ENCODE peak calls at places on chromosomes 12 and 14, in seven cellular contexts. U, W, Z, H, X, T and C are unnamed samples.

GRCh38 chr12:65561798-65562382 is 262.4 kb upstream of the HMGA2 start:
- DNase-seq in X (no peak), T (no peak), W (no peak), Z (no peak), U (no peak), H (no peak), C (peak)

GRCh38 chr12:90229771-90230170 is 521.1 kb upstream of the ATP2B1 start:
- DNase-seq in H (no peak), T (no peak), Z (no peak), U (no peak), X (no peak), W (no peak), C (no peak)

GRCh38 chr14:63295991-63296630 is 22.6 kb downstream of the GPHB5 start:
- DNase-seq in X (no peak), T (no peak), W (no peak), U (no peak), H (no peak), Z (no peak), C (no peak)

GRCh38 chr12:74031045-74031444 is 506.6 kb upstream of the ATXN7L3B start:
- DNase-seq in W (no peak), T (no peak), X (no peak), Z (no peak), U (no peak), H (no peak), C (no peak)

GRCh38 chr12:90111646-90112565 is 403.3 kb upstream of the ATP2B1 start:
- DNase-seq in W (no peak), U (no peak), T (no peak), Z (no peak), H (no peak), X (no peak), C (no peak)

GRCh38 chr12:98698603-98699463 is 53.7 kb downstream of the APAF1 start:
- DNase-seq in W (peak), T (no peak), X (peak), H (peak), Z (peak), U (no peak), C (peak)

GRCh38 chr12:2387051-2387834 is 334.5 kb downstream of the CACNA1C start:
- DNase-seq in W (no peak), X (no peak), H (no peak), U (no peak), T (no peak), Z (no peak), C (no peak)

GRCh38 chr14:90387201-90387600 is 9.6 kb upstream of the CALM1 start:
- DNase-seq in X (no peak), T (no peak), U (no peak), H (no peak), Z (no peak), W (no peak), C (no peak)

GRCh38 chr12:104957388-104958008 is 592 bp downstream of the SLC41A2 start:
- DNase-seq in W (peak), X (no peak), U (no peak), H (peak), Z (peak), T (no peak), C (peak)

GRCh38 chr12:124737040-124737419 is 126.6 kb downstream of the SCARB1 start:
- DNase-seq in Z (no peak), T (no peak), X (no peak), W (no peak), U (no peak), H (no peak), C (no peak)

GRCh38 chr14:38762436-38762835 is 340.6 kb downstream of the SEC23A start:
- DNase-seq in T (no peak), X (no peak), Z (no peak), W (no peak), U (no peak), H (no peak), C (no peak)

GRCh38 chr12:2737656-2738241 is 57.0 kb upstream of the FKBP4 start:
- DNase-seq in Z (no peak), T (no peak), X (no peak), W (no peak), H (no peak), U (no peak), C (no peak)

GRCh38 chr12:54360717-54361456 is 3.4 kb downstream of the GPR84 start:
- DNase-seq in T (no peak), H (peak), Z (peak), X (peak), W (peak), U (peak), C (peak)

GRCh38 chr12:54357802-54358619 is 6.3 kb downstream of the GPR84 start:
- DNase-seq in H (no peak), U (no peak), T (no peak), W (peak), X (no peak), Z (no peak), C (no peak)

GRCh38 chr12:54359762-54360351 is 4.4 kb downstream of the GPR84 start:
- DNase-seq in Z (no peak), W (no peak), H (no peak), T (no peak), U (no peak), X (no peak), C (no peak)

GRCh38 chr12:54358620-54358944 is 5.7 kb downstream of the GPR84 start:
- DNase-seq in Z (no peak), T (no peak), H (no peak), X (no peak), U (no peak), W (no peak), C (no peak)

GRCh38 chr12:54358945-54359761 is 5.1 kb downstream of the GPR84 start:
- DNase-seq in Z (peak), X (peak), U (peak), H (peak), T (peak), W (peak), C (peak)
- TF ChIP-seq CTCF in Z (no peak), X (no peak), U (no peak), H (no peak), T (no peak), W (no peak), C (no peak)

DNA sequence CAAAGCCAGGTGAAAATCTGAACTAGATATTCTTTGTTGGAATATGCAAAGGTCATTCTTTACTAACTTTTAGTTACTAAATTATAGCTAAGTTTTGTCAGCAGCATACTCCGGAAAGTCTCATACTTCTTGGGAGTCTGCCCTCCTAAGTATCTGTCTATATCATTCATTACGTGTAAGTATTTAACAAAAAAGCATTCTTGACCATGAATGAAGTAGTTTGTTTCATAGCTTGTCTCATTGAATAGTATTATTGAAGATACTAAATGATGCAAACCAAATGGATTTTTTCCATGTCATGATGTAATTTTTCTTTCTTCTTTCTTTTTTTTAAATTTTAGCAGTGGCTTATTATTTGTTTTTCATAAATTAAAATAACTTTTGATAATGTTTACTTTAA is 9.8 kb upstream of the SPX start:
- DNase-seq in X (no peak), W (no peak), U (no peak), T (no peak), Z (no peak), H (no peak), C (no peak)
- TF ChIP-seq CTCF in X (no peak), W (no peak), U (no peak), T (no peak), Z (no peak), H (no peak), C (no peak)

DNA sequence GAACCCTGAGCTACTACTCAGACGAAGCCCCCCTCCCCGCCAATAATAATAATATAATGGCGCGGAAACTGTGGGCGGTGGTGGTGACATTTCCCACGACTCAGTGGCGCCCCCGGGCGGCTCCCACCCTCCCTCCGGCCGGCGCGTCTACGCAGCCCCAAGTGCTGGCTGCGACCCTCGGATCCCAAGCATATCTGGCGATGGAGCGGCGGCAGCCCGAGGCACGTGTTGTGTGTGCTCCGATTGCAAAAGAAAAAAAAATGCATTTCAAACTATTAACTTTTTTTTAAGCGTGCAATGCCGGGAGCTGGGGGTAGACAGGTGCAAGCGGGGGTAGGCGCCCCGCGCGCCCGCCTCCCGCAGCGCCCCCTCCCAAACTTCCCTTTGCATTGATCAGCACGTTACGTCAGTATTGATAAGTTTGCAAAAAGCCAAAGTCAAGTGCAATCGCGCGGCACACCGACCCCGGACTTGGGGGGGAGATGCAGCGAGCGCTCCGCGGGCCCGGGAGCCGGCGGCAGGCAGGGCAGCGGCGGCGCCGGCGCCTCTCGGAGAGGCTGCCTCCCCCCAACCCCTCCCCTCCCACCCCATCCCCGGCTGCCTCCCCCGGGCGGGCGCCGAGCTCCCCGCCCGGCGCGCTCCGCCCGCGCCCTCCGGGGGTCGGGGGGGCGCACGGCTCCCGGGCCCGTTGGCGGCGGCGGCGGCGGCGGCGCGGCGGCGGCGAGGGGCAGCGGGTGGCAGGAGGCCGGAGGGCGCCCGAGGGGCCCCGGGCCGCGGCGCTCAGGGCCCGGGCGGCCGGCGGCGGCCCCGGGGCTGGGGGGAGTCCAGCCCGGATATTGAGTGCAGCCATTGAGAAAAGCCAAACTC is 113.1 kb upstream of the MYL2 start:
- DNase-seq in U (no peak), W (no peak), Z (no peak), T (no peak), X (no peak), H (peak), C (no peak)
- TF ChIP-seq CTCF in U (no peak), W (no peak), Z (peak), T (no peak), X (peak), H (peak), C (peak)

DNA sequence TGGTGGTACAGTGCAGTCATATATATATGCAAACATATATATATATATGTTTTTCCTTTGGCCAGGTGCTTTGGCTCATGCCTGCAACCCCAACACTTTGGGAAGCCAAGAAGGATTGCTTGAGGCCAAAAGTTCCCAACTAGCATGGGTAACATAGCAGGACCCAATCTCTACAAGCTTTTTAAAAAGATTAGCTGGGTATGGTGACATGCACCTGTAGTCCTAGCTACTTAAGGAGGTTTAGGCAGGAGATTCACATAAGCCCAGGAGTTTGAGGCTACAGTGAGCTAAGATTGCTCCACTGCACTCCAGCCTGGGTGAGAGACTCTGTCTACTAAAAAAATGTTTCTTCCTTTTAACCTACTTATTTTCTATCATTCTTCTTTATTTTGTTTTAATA is 10.2 kb downstream of the PZP start:
- DNase-seq in W (no peak), U (no peak), X (no peak), H (no peak), Z (no peak), T (no peak), C (no peak)
- TF ChIP-seq CTCF in W (no peak), U (no peak), X (no peak), H (no peak), Z (no peak), T (no peak), C (no peak)

GRCh38 chr12:122865268-122866231 is 30.3 kb downstream of the HIP1R start:
- DNase-seq in U (peak), W (no peak), H (peak), T (no peak), X (peak), Z (peak), C (no peak)
- TF ChIP-seq CTCF in U (peak), W (peak), H (peak), T (peak), X (peak), Z (peak), C (peak)

DNA sequence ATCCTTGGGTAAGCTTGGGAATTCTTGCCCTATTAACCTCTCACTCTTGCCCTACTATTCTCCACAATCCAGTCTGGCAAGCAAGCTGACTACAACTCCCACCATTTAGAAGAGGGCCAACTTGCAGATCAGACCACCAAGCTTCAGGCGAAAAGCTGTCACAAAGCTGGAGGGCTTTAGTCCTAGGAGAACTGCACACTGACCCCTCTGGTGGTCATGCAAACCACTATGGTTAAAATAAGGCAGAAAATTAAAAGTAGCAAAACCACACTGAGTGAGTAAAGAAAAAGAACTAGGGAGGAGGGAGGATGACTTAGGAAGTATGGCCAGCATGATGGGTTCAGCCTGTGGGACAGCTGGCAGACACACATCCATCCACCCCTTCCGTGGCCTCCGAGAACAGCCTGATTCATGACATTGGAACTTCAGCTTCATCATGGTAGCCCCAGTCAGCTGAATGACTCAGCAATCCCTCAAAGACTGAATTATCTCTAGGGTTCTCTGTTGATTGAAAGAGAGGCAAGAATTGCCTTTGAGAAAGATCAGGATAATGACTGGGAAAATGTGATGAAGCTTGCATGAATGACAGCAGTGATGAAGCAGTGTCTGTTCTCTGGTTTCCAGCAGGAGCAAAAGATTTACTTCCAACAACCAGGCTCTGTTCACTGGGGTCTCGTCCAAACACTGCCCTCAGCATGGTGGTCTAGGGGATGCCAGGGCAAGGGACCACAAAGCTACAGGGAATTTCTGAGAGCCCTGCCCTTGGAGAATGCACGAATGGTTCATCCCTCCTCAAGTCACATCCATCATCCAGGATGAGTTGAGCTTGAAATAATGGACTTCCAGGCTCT is 24.4 kb downstream of the PITPNM2 start:
- DNase-seq in T (no peak), W (no peak), Z (peak), H (no peak), U (no peak), X (peak), C (peak)
- TF ChIP-seq CTCF in T (no peak), W (no peak), Z (no peak), H (peak), U (no peak), X (peak), C (no peak)

GRCh38 chr12:118682656-118683055 is 298.7 kb upstream of the SRRM4 start:
- DNase-seq in U (no peak), Z (no peak), X (no peak), T (no peak), H (no peak), W (no peak), C (no peak)
- TF ChIP-seq CTCF in U (no peak), Z (no peak), X (no peak), T (no peak), H (no peak), W (no peak), C (no peak)

GRCh38 chr12:121186826-121187225 is 23.1 kb upstream of the P2RX4 start:
- DNase-seq in W (no peak), U (no peak), Z (no peak), X (no peak), H (no peak), T (no peak), C (no peak)

GRCh38 chr12:121184984-121185894 is 24.7 kb upstream of the P2RX4 start:
- DNase-seq in H (no peak), T (no peak), W (no peak), U (no peak), Z (no peak), X (no peak), C (no peak)

GRCh38 chr12:121187501-121187900 is 22.4 kb upstream of the P2RX4 start:
- DNase-seq in W (no peak), H (no peak), X (no peak), U (no peak), Z (no peak), T (no peak), C (no peak)

GRCh38 chr12:121182222-121182896 is 27.6 kb upstream of the P2RX4 start:
- DNase-seq in X (no peak), T (no peak), U (no peak), W (no peak), Z (no peak), H (no peak), C (no peak)

DNA sequence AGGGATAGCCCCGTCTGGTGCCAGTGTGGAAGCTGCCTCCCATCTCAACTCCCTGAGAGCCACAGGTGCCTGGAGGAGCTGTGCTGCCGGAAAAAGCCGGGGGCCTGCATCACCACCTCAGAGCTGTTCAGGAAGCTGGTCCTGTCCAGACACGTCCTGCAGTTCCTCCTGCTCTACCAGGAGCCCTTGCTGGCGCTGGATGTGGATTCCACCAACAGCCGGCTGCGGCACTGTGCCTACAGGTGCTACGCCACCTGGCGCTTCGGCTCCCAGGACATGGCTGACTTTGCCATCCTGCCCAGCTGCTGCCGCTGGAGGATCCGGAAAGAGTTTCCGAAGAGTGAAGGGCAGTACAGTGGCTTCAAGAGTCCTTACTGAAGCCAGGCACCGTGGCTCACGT is 25.5 kb upstream of the P2RX4 start:
- DNase-seq in W (no peak), H (no peak), X (no peak), T (no peak), Z (no peak), U (peak), C (peak)
- TF ChIP-seq CTCF in W (no peak), H (no peak), X (no peak), T (no peak), Z (no peak), U (no peak), C (no peak)